ENCODE peak calls at places on chromosomes 16 and 17, in eight cellular contexts. V is suprapubic skin, A is tibial artery, D is psoas muscle, W is cardiac muscle cell, L is mammary epithelial cell, Z is stomach, M is body of pancreas. U is an unnamed sample. For H3K4me1, the result is how much of the 10 kb centered on the place peaks cover.

GRCh38 chr16:29675811-29676643 is 3.0 kb upstream of the QPRT start:
- DNase-seq in M (no peak), V (no peak), A (no peak), L (peak), D (no peak), W (peak), Z (no peak), U (no peak)

GRCh38 chr16:24537474-24538337 is 1.7 kb upstream of the RBBP6 start:
- DNase-seq in Z (no peak), M (no peak), D (no peak), L (no peak), V (no peak), W (no peak), A (no peak), U (no peak)

GRCh38 chr17:77253611-77254051 is 112.9 kb downstream of the SEC14L1 start:
- DNase-seq in Z (no peak), M (no peak), L (no peak), D (no peak), W (peak), A (no peak), V (no peak), U (no peak)

GRCh38 chr17:66304304-66305174 is 2.1 kb downstream of the PRKCA start:
- DNase-seq in L (peak), Z (no peak), M (no peak), A (no peak), W (peak), V (no peak), D (no peak), U (peak)

GRCh38 chr17:17729620-17730249 is 48.5 kb downstream of the RAI1 start:
- DNase-seq in L (no peak), V (no peak), W (no peak), A (no peak), D (no peak), Z (peak), M (peak), U (peak)

GRCh38 chr17:32136856-32137255 is 5.4 kb upstream of the RHOT1 start:
- DNase-seq in L (no peak), W (peak), A (no peak), Z (no peak), D (no peak), M (no peak), V (no peak), U (peak)

GRCh38 chr17:7313890-7314718 is 1.1 kb downstream of the GPS2 start:
- DNase-seq in D (no peak), L (peak), M (no peak), W (no peak), A (no peak), Z (no peak), V (no peak), U (no peak)

GRCh38 chr17:35082073-35082657 is 18.7 kb upstream of the RFFL start:
- DNase-seq in V (no peak), Z (no peak), M (no peak), W (peak), L (peak), A (no peak), D (no peak), U (no peak)

GRCh38 chr17:27241346-27241946 is 52.5 kb upstream of the WSB1 start:
- DNase-seq in A (no peak), D (no peak), M (no peak), Z (no peak), L (peak), W (peak), V (no peak), U (no peak)

GRCh38 chr17:45147102-45147580 is 1.1 kb upstream of the HEXIM1 start:
- DNase-seq in V (no peak), Z (peak), D (no peak), M (no peak), W (peak), A (peak), L (no peak), U (no peak)

GRCh38 chr17:81309140-81309858 is 14.2 kb upstream of the SLC38A10 start:
- DNase-seq in L (peak), W (peak), Z (peak), D (peak), A (peak), V (peak), M (peak), U (peak)

GRCh38 chr17:19482571-19482970 is 51.1 kb upstream of the SLC47A1 start:
- DNase-seq in Z (no peak), W (peak), A (no peak), L (peak), D (no peak), V (no peak), M (no peak), U (no peak)

GRCh38 chr17:55295411-55296170 is 30.8 kb downstream of the HLF start:
- DNase-seq in L (peak), Z (peak), A (peak), M (peak), V (no peak), W (peak), D (peak), U (peak)

GRCh38 chr17:48025904-48026502 is 11.6 kb downstream of the COPZ2 start:
- DNase-seq in M (peak), D (no peak), A (peak), Z (no peak), L (peak), V (no peak), W (peak), U (no peak)

GRCh38 chr16:4207683-4208528 is 34.0 kb downstream of the SRL start:
- DNase-seq in D (peak), M (no peak), V (no peak), A (no peak), Z (no peak), L (no peak), W (no peak), U (no peak)

GRCh38 chr17:27458524-27458908 is 2.3 kb downstream of the KSR1 start:
- DNase-seq in D (no peak), M (no peak), V (no peak), L (no peak), Z (no peak), A (no peak), W (no peak), U (no peak)

GRCh38 chr16:31273676-31274075 is 13.9 kb downstream of the ITGAM start:
- DNase-seq in L (peak), A (no peak), M (no peak), Z (no peak), W (no peak), D (no peak), V (no peak), U (no peak)

GRCh38 chr16:85657267-85657650 is 31.5 kb downstream of the GINS2 start:
- DNase-seq in D (no peak), W (no peak), V (no peak), Z (no peak), M (no peak), A (no peak), L (no peak), U (no peak)

GRCh38 chr17:58587713-58588117 is 73.3 kb upstream of the MTMR4 start:
- DNase-seq in D (peak), W (peak), Z (peak), V (no peak), L (peak), A (peak), M (peak), U (peak)

GRCh38 chr17:81577278-81578000 is 25.3 kb upstream of the FAAP100 start:
- DNase-seq in V (no peak), M (no peak), L (no peak), A (no peak), Z (no peak), D (no peak), W (peak), U (no peak)

GRCh38 chr16:49469930-49470451 is 96.4 kb downstream of the C16orf78 start:
- DNase-seq in M (peak), D (no peak), L (no peak), A (peak), V (peak), W (no peak), Z (peak), U (peak)

GRCh38 chr17:32588982-32589381 is 102.2 kb downstream of the CDK5R1 start:
- DNase-seq in M (no peak), Z (no peak), V (no peak), W (no peak), A (no peak), L (no peak), D (no peak), U (no peak)

GRCh38 chr17:29143894-29144293 is 36.3 kb downstream of the MYO18A start:
- DNase-seq in V (no peak), A (no peak), L (no peak), M (no peak), W (no peak), D (peak), Z (no peak), U (no peak)

GRCh38 chr17:78759969-78760352 is 22.1 kb downstream of the CYTH1 start:
- DNase-seq in M (no peak), D (no peak), W (no peak), V (no peak), A (no peak), L (no peak), Z (no peak), U (peak)

GRCh38 chr17:981292-981658 is 1.7 kb upstream of the NXN start:
- DNase-seq in M (no peak), L (no peak), A (no peak), W (no peak), D (no peak), Z (no peak), V (no peak), U (no peak)

GRCh38 chr17:68646626-68647526 is 45.7 kb upstream of the FAM20A start:
- DNase-seq in Z (peak), M (no peak), W (peak), D (no peak), V (no peak), A (no peak), L (no peak), U (no peak)

GRCh38 chr17:48100591-48101011 is 677 bp downstream of the CBX1 start:
- DNase-seq in W (peak), L (peak), V (no peak), Z (peak), D (peak), M (peak), A (peak), U (peak)

GRCh38 chr16:12794486-12795399 is 8.9 kb downstream of the CPPED1 start:
- DNase-seq in A (no peak), V (no peak), L (no peak), M (no peak), Z (no peak), W (no peak), D (peak), U (no peak)

GRCh38 chr17:12815642-12816141 is 26.4 kb downstream of the ARHGAP44 start:
- DNase-seq in V (no peak), D (no peak), M (no peak), L (no peak), A (no peak), Z (no peak), W (no peak), U (no peak)

GRCh38 chr16:11757671-11758545 is 15.3 kb upstream of the TXNDC11 start:
- DNase-seq in W (peak), M (no peak), V (no peak), L (peak), D (no peak), Z (no peak), A (no peak), U (no peak)

GRCh38 chr16:8583199-8583598 is 7.1 kb downstream of the TMEM114 start:
- DNase-seq in V (no peak), Z (no peak), W (no peak), L (peak), A (no peak), D (no peak), M (no peak), U (no peak)

GRCh38 chr16:1920727-1921155 is 2.5 kb upstream of the HS3ST6 start:
- DNase-seq in Z (peak), M (no peak), W (no peak), D (no peak), A (no peak), V (no peak), L (no peak), U (peak)

GRCh38 chr17:8473451-8474192 is 37.9 kb downstream of the NDEL1 start:
- DNase-seq in A (no peak), L (no peak), Z (no peak), V (no peak), D (no peak), W (no peak), M (no peak), U (no peak)

GRCh38 chr17:80216473-80217456 is 3.4 kb downstream of the SGSH start:
- DNase-seq in D (no peak), L (no peak), W (no peak), A (no peak), V (no peak), M (no peak), Z (no peak), U (no peak)

GRCh38 chr17:20266806-20267458 is 200.4 kb downstream of the LGALS9B start:
- DNase-seq in D (no peak), L (peak), M (no peak), W (peak), V (no peak), A (no peak), Z (no peak), U (no peak)

GRCh38 chr17:81549826-81550225 is 2.3 kb downstream of the FAAP100 start:
- DNase-seq in A (no peak), W (no peak), M (no peak), V (peak), D (no peak), Z (no peak), L (no peak), U (no peak)

GRCh38 chr17:29566473-29567361 is at the start of gene ABHD15:
- DNase-seq in L (peak), D (peak), W (peak), M (peak), Z (peak), A (peak), V (peak), U (peak)

GRCh38 chr17:82217530-82218204 is 5.0 kb upstream of the CCDC57 start:
- DNase-seq in A (no peak), M (no peak), V (no peak), W (peak), Z (peak), L (peak), D (peak), U (no peak)

GRCh38 chr17:49315551-49315951 is 46.5 kb downstream of the ZNF652 start:
- DNase-seq in M (peak), Z (peak), A (peak), L (peak), D (peak), V (no peak), W (peak), U (peak)
- H3K4me3 ChIP-seq in M (no peak), Z (no peak), A (no peak), L (no peak), D (peak), V (no peak), W (no peak), U (no peak)

GRCh38 chr16:287981-288920 is 5.3 kb downstream of the PDIA2 start:
- DNase-seq in Z (no peak), D (no peak), M (no peak), W (no peak), L (no peak), V (no peak), A (no peak), U (no peak)

GRCh38 chr16:289395-289997 is 6.5 kb downstream of the PDIA2 start:
- DNase-seq in L (no peak), V (no peak), A (no peak), M (no peak), D (no peak), W (no peak), Z (no peak), U (no peak)

GRCh38 chr16:286491-287297 is 3.7 kb downstream of the PDIA2 start:
- DNase-seq in W (no peak), M (no peak), A (no peak), Z (no peak), D (no peak), V (no peak), L (no peak), U (no peak)

GRCh38 chr16:285146-286055 is 2.4 kb downstream of the PDIA2 start:
- DNase-seq in Z (no peak), A (no peak), D (no peak), W (no peak), V (no peak), M (peak), L (no peak), U (no peak)

DNA sequence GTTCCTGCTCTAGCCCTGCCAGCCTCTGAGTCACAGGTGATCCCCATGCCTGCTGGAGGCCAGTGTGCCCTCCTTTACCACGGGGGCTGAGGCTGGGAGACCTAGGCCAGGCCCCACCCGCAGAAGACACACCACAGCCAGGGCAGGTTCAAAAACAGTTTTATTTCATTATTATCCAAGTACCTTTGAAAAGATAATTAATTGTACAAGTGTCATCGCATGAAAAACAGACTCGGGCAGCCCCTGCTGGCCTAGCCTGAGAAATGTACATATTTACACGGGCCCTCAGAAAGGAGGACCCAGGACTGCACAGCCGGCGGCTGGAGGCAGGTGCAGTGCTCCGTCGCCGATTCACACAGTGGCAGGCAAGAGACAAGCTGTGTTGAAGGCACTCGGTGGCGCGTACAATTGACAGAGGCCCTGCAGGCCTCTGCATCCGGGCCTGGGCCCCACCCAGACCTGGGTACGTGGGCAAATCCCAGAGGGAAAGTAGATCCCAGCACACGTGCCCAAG is 4.4 kb downstream of the PDIA2 start:
- DNase-seq in D (no peak), V (no peak), M (peak), L (no peak), Z (peak), A (no peak), W (no peak), U (no peak)
- TF ChIP-seq CTCF in D (no peak), V (no peak), M (peak), L (no peak), Z (peak), A (no peak), W (no peak), U (no peak)

GRCh38 chr17:61211233-61211632 is 188.4 kb upstream of the TBX2 start:
- DNase-seq in M (no peak), W (no peak), V (no peak), Z (no peak), A (no peak), L (no peak), D (no peak), U (no peak)
- H3K4me1 ChIP-seq in M (under half), W (under half), V (under half), Z (under half), A (under half), L (under half), D (under half), U (under half)

GRCh38 chr16:84618428-84619102 is 687 bp upstream of the COTL1 start:
- DNase-seq in Z (no peak), V (no peak), M (peak), L (peak), W (peak), D (peak), A (no peak), U (peak)
- H3K4me3 ChIP-seq in Z (peak), V (peak), M (no peak), L (peak), W (peak), D (peak), A (peak), U (peak)

DNA sequence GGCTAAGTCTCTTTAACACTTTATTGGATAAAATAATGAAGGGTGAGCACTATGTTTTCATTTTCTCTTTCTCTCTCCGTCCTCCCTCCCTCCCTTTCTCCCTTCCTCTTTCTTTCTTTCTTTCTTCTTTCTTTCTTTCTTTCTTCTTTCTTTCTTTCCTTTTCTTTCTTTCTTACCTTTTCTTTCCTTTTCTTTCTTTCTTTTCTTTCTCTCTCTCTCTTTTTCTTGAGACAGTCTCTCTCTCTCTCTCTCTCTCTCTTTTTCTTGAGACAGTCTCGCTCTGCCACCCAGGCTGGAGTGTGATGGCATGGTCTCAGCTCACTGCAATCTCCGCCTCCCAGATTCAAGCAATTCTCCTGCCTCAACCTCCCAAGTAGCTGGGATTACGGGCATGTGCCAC is 21.5 kb upstream of the CDR2 start:
- DNase-seq in L (no peak), A (no peak), M (no peak), Z (no peak), D (no peak), W (no peak), V (no peak), U (no peak)
- TF ChIP-seq CTCF in L (no peak), A (no peak), M (no peak), Z (no peak), D (no peak), W (no peak), V (no peak), U (no peak)

GRCh38 chr17:14169901-14170300 is 66.8 kb downstream of the CDRT15 start:
- DNase-seq in Z (no peak), W (no peak), D (no peak), L (no peak), A (no peak), V (no peak), M (no peak), U (no peak)

GRCh38 chr17:14165672-14166071 is 71.0 kb downstream of the CDRT15 start:
- DNase-seq in Z (no peak), A (no peak), D (no peak), V (no peak), L (no peak), W (no peak), M (no peak), U (no peak)

GRCh38 chr17:14168582-14168981 is 68.1 kb downstream of the CDRT15 start:
- DNase-seq in L (no peak), D (no peak), W (no peak), Z (no peak), A (no peak), V (no peak), M (no peak), U (no peak)

GRCh38 chr17:14169287-14169686 is 67.4 kb downstream of the CDRT15 start:
- DNase-seq in M (no peak), A (no peak), V (no peak), D (no peak), L (no peak), W (no peak), Z (no peak), U (no peak)
- H3K4me1 ChIP-seq in M (under half), A (under half), V (under half), D (under half), L (under half), W (under half), Z (under half), U (under half)

DNA sequence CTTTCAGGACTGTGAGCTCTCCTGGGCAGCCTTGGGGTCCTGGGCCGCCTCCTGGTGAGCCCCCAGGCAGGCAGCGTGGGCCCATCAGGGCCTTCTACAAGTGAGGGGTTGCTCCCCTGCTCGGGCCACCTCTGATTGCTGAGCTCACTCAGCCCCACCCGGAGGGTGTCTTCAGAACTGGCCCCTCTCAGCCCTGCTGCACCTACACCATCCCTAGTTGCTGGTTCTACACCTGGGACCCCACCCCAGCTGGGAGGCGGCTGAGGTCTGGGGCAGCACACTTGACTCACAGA is 2.0 kb downstream of the CDH15 start:
- DNase-seq in M (no peak), L (no peak), Z (no peak), W (no peak), V (no peak), D (no peak), A (no peak), U (no peak)
- H3K4me3 ChIP-seq in M (no peak), L (no peak), Z (no peak), W (no peak), V (no peak), D (peak), A (no peak), U (no peak)

GRCh38 chr16:56311208-56312027 is 113.9 kb downstream of the AMFR start:
- DNase-seq in W (no peak), Z (no peak), A (no peak), L (no peak), D (no peak), V (no peak), M (no peak), U (no peak)
- TF ChIP-seq CTCF in W (peak), Z (no peak), A (no peak), L (no peak), D (no peak), V (no peak), M (no peak), U (no peak)